ENCODE peak calls at places on chromosomes 11 and 22, in four cellular contexts. I, D, T and S are unnamed samples.

GRCh38 chr22:39739338-39740027 is 154.1 kb downstream of the ENTHD1 start:
- DNase-seq in T (no peak), I (no peak), D (no peak), S (no peak)

GRCh38 chr11:69916806-69917387 is 97.7 kb upstream of the FGF3 start:
- DNase-seq in I (no peak), D (no peak), T (no peak), S (no peak)

GRCh38 chr22:19933328-19934241 is 8.0 kb upstream of the COMT start:
- DNase-seq in I (no peak), T (no peak), D (no peak), S (no peak)

GRCh38 chr22:46043816-46044717 is 67.1 kb upstream of the WNT7B start:
- DNase-seq in D (peak; percentile 60), T (no peak), I (no peak), S (peak; percentile 13)

GRCh38 chr11:34587282-34587677 is 33.6 kb upstream of the EHF start:
- DNase-seq in T (no peak), D (no peak), I (no peak), S (no peak)

GRCh38 chr11:126350811-126351210 is 4.7 kb upstream of the ST3GAL4 start:
- DNase-seq in I (no peak), T (no peak), D (no peak), S (no peak)

GRCh38 chr11:2524446-2525165 is 79.8 kb downstream of the KCNQ1 start:
- DNase-seq in D (no peak), I (no peak), T (no peak), S (no peak)

GRCh38 chr11:114284021-114284420 is 12.2 kb upstream of the NNMT start:
- DNase-seq in T (no peak), I (no peak), D (no peak), S (no peak)

GRCh38 chr11:69472766-69473519 is 8.5 kb upstream of the LINC01488 start:
- DNase-seq in T (no peak), D (no peak), I (no peak), S (no peak)